ENCODE peak calls at places on chromosomes 7 and 10, in eight cellular contexts. One of them, this sample, is unnamed.

GRCh38 chr10:69952801-69953200 is 99.8 kb upstream of the MACROH2A2 start:
- DNase-seq in CD4-positive, alpha-beta T cell: no peak
- DNase-seq in nephron progenitor cell: no peak
- DNase-seq in tibial artery: no peak
- DNase-seq in B cell: no peak
- DNase-seq in BJ: no peak
- DNase-seq in cardiac fibroblast: no peak
- DNase-seq in chondrocyte: no peak
- DNase-seq in this sample: no peak

GRCh38 chr7:79298145-79298760 is 155.2 kb downstream of the MAGI2 start:
- DNase-seq in CD4-positive, alpha-beta T cell: no peak
- DNase-seq in nephron progenitor cell: peak
- DNase-seq in tibial artery: no peak
- DNase-seq in B cell: no peak
- DNase-seq in BJ: peak
- DNase-seq in cardiac fibroblast: peak
- DNase-seq in chondrocyte: no peak
- DNase-seq in this sample: peak

GRCh38 chr10:34710391-34710751 is 104.7 kb downstream of the PARD3 start:
- DNase-seq in CD4-positive, alpha-beta T cell: no peak
- DNase-seq in nephron progenitor cell: no peak
- DNase-seq in tibial artery: peak
- DNase-seq in B cell: no peak
- DNase-seq in BJ: no peak
- DNase-seq in cardiac fibroblast: peak
- DNase-seq in chondrocyte: no peak
- DNase-seq in this sample: no peak

GRCh38 chr7:131123991-131124629 is 203.6 kb upstream of the MKLN1 start:
- DNase-seq in CD4-positive, alpha-beta T cell: no peak
- DNase-seq in nephron progenitor cell: no peak
- DNase-seq in tibial artery: no peak
- DNase-seq in B cell: peak
- DNase-seq in BJ: no peak
- DNase-seq in cardiac fibroblast: no peak
- DNase-seq in chondrocyte: no peak
- DNase-seq in this sample: peak

GRCh38 chr7:139362302-139362701 is 2.6 kb downstream of the LUC7L2 start:
- DNase-seq in CD4-positive, alpha-beta T cell: no peak
- DNase-seq in nephron progenitor cell: no peak
- DNase-seq in tibial artery: no peak
- DNase-seq in B cell: no peak
- DNase-seq in BJ: no peak
- DNase-seq in cardiac fibroblast: no peak
- DNase-seq in chondrocyte: no peak
- DNase-seq in this sample: no peak

GRCh38 chr7:77415822-77416620 is at the start of gene GSAP:
- DNase-seq in CD4-positive, alpha-beta T cell: peak
- DNase-seq in nephron progenitor cell: peak
- DNase-seq in tibial artery: peak
- DNase-seq in B cell: peak
- DNase-seq in BJ: no peak
- DNase-seq in cardiac fibroblast: peak
- DNase-seq in chondrocyte: no peak
- DNase-seq in this sample: peak

GRCh38 chr10:690227-691161 is 1.0 kb upstream of the DIP2C start:
- DNase-seq in CD4-positive, alpha-beta T cell: no peak
- DNase-seq in nephron progenitor cell: no peak
- DNase-seq in tibial artery: no peak
- DNase-seq in B cell: no peak
- DNase-seq in BJ: no peak
- DNase-seq in cardiac fibroblast: no peak
- DNase-seq in chondrocyte: peak
- DNase-seq in this sample: no peak

GRCh38 chr7:26379711-26380110 is 88.0 kb downstream of the SNX10 start:
- DNase-seq in CD4-positive, alpha-beta T cell: no peak
- DNase-seq in nephron progenitor cell: no peak
- DNase-seq in tibial artery: no peak
- DNase-seq in B cell: no peak
- DNase-seq in BJ: no peak
- DNase-seq in cardiac fibroblast: no peak
- DNase-seq in chondrocyte: no peak
- DNase-seq in this sample: no peak

GRCh38 chr7:2928613-2929311 is 84.7 kb upstream of the GNA12 start:
- DNase-seq in CD4-positive, alpha-beta T cell: no peak
- DNase-seq in nephron progenitor cell: no peak
- DNase-seq in tibial artery: no peak
- DNase-seq in B cell: no peak
- DNase-seq in BJ: no peak
- DNase-seq in cardiac fibroblast: no peak
- DNase-seq in chondrocyte: peak
- DNase-seq in this sample: no peak

GRCh38 chr7:75559355-75559986 is 67.4 kb downstream of the SPDYE5 start:
- DNase-seq in CD4-positive, alpha-beta T cell: no peak
- DNase-seq in nephron progenitor cell: peak
- DNase-seq in tibial artery: no peak
- DNase-seq in B cell: no peak
- DNase-seq in BJ: no peak
- DNase-seq in cardiac fibroblast: no peak
- DNase-seq in chondrocyte: no peak
- DNase-seq in this sample: no peak

GRCh38 chr10:71661942-71662341 is 57.6 kb downstream of the C10orf105 start:
- DNase-seq in CD4-positive, alpha-beta T cell: no peak
- DNase-seq in nephron progenitor cell: no peak
- DNase-seq in tibial artery: no peak
- DNase-seq in B cell: no peak
- DNase-seq in BJ: no peak
- DNase-seq in cardiac fibroblast: no peak
- DNase-seq in chondrocyte: no peak
- DNase-seq in this sample: no peak

GRCh38 chr10:71213761-71214440 is 1.5 kb downstream of the UNC5B start:
- DNase-seq in CD4-positive, alpha-beta T cell: no peak
- DNase-seq in nephron progenitor cell: peak
- DNase-seq in tibial artery: peak
- DNase-seq in B cell: no peak
- DNase-seq in BJ: peak
- DNase-seq in cardiac fibroblast: peak
- DNase-seq in chondrocyte: no peak
- DNase-seq in this sample: peak

GRCh38 chr7:40644454-40645188 is 509.8 kb downstream of the SUGCT start:
- DNase-seq in CD4-positive, alpha-beta T cell: no peak
- DNase-seq in nephron progenitor cell: no peak
- DNase-seq in tibial artery: no peak
- DNase-seq in B cell: no peak
- DNase-seq in BJ: no peak
- DNase-seq in cardiac fibroblast: no peak
- DNase-seq in chondrocyte: no peak
- DNase-seq in this sample: no peak

GRCh38 chr10:48800283-48800675 is 115.6 kb downstream of the WDFY4 start:
- DNase-seq in CD4-positive, alpha-beta T cell: no peak
- DNase-seq in nephron progenitor cell: no peak
- DNase-seq in tibial artery: no peak
- DNase-seq in B cell: no peak
- DNase-seq in BJ: no peak
- DNase-seq in cardiac fibroblast: no peak
- DNase-seq in chondrocyte: no peak
- DNase-seq in this sample: peak

GRCh38 chr7:42502022-42502421 is 265.0 kb upstream of the GLI3 start:
- DNase-seq in CD4-positive, alpha-beta T cell: no peak
- DNase-seq in nephron progenitor cell: no peak
- DNase-seq in tibial artery: no peak
- DNase-seq in B cell: no peak
- DNase-seq in BJ: no peak
- DNase-seq in cardiac fibroblast: no peak
- DNase-seq in chondrocyte: no peak
- DNase-seq in this sample: no peak

GRCh38 chr7:53325061-53325460 is 289.6 kb downstream of the POM121L12 start:
- DNase-seq in CD4-positive, alpha-beta T cell: no peak
- DNase-seq in nephron progenitor cell: no peak
- DNase-seq in tibial artery: no peak
- DNase-seq in B cell: no peak
- DNase-seq in BJ: no peak
- DNase-seq in cardiac fibroblast: no peak
- DNase-seq in chondrocyte: no peak
- DNase-seq in this sample: no peak

GRCh38 chr10:96402417-96403305 is 43.9 kb upstream of the OPALIN start:
- DNase-seq in CD4-positive, alpha-beta T cell: no peak
- DNase-seq in nephron progenitor cell: no peak
- DNase-seq in tibial artery: no peak
- DNase-seq in B cell: no peak
- DNase-seq in BJ: no peak
- DNase-seq in cardiac fibroblast: no peak
- DNase-seq in chondrocyte: no peak
- DNase-seq in this sample: no peak

GRCh38 chr7:151060113-151060415 is 675 bp downstream of the SLC4A2 start:
- DNase-seq in CD4-positive, alpha-beta T cell: no peak
- DNase-seq in nephron progenitor cell: no peak
- DNase-seq in tibial artery: no peak
- DNase-seq in B cell: no peak
- DNase-seq in BJ: no peak
- DNase-seq in cardiac fibroblast: no peak
- DNase-seq in chondrocyte: no peak
- DNase-seq in this sample: no peak

GRCh38 chr7:151058766-151059361 is 525 bp upstream of the SLC4A2 start:
- DNase-seq in CD4-positive, alpha-beta T cell: no peak
- DNase-seq in nephron progenitor cell: no peak
- DNase-seq in tibial artery: no peak
- DNase-seq in B cell: no peak
- DNase-seq in BJ: no peak
- DNase-seq in cardiac fibroblast: peak
- DNase-seq in chondrocyte: no peak
- DNase-seq in this sample: peak

GRCh38 chr7:151057989-151058765 is 480 bp upstream of the CDK5 start:
- DNase-seq in CD4-positive, alpha-beta T cell: peak
- DNase-seq in nephron progenitor cell: peak
- DNase-seq in tibial artery: peak
- DNase-seq in B cell: peak
- DNase-seq in BJ: peak
- DNase-seq in cardiac fibroblast: peak
- DNase-seq in chondrocyte: peak
- DNase-seq in this sample: peak

GRCh38 chr7:151060416-151061234 is 1.2 kb downstream of the SLC4A2 start:
- DNase-seq in CD4-positive, alpha-beta T cell: no peak
- DNase-seq in nephron progenitor cell: no peak
- DNase-seq in tibial artery: no peak
- DNase-seq in B cell: no peak
- DNase-seq in BJ: no peak
- DNase-seq in cardiac fibroblast: peak
- DNase-seq in chondrocyte: no peak
- DNase-seq in this sample: no peak

GRCh38 chr7:151059362-151060112 is at the start of gene SLC4A2:
- DNase-seq in CD4-positive, alpha-beta T cell: peak
- DNase-seq in nephron progenitor cell: peak
- DNase-seq in tibial artery: peak
- DNase-seq in B cell: peak
- DNase-seq in BJ: no peak
- DNase-seq in cardiac fibroblast: peak
- DNase-seq in chondrocyte: no peak
- DNase-seq in this sample: peak
- TF ChIP-seq CTCF in CD4-positive, alpha-beta T cell: peak
- TF ChIP-seq CTCF in nephron progenitor cell: peak
- TF ChIP-seq CTCF in tibial artery: peak
- TF ChIP-seq CTCF in B cell: peak
- TF ChIP-seq CTCF in BJ: peak
- TF ChIP-seq CTCF in cardiac fibroblast: peak
- TF ChIP-seq CTCF in chondrocyte: peak
- TF ChIP-seq CTCF in this sample: peak

GRCh38 chr10:27794157-27794556 is 48.5 kb upstream of the MKX start:
- DNase-seq in CD4-positive, alpha-beta T cell: no peak
- DNase-seq in nephron progenitor cell: peak
- DNase-seq in tibial artery: no peak
- DNase-seq in B cell: no peak
- DNase-seq in BJ: no peak
- DNase-seq in cardiac fibroblast: peak
- DNase-seq in chondrocyte: no peak
- DNase-seq in this sample: no peak
- TF ChIP-seq CTCF in CD4-positive, alpha-beta T cell: no peak
- TF ChIP-seq CTCF in nephron progenitor cell: no peak
- TF ChIP-seq CTCF in tibial artery: no peak
- TF ChIP-seq CTCF in B cell: no peak
- TF ChIP-seq CTCF in BJ: no peak
- TF ChIP-seq CTCF in cardiac fibroblast: no peak
- TF ChIP-seq CTCF in chondrocyte: peak
- TF ChIP-seq CTCF in this sample: no peak

GRCh38 chr10:3222068-3222467 is 49.5 kb upstream of the PITRM1 start:
- DNase-seq in CD4-positive, alpha-beta T cell: no peak
- DNase-seq in nephron progenitor cell: no peak
- DNase-seq in tibial artery: no peak
- DNase-seq in B cell: no peak
- DNase-seq in BJ: no peak
- DNase-seq in cardiac fibroblast: no peak
- DNase-seq in chondrocyte: no peak
- DNase-seq in this sample: no peak
- TF ChIP-seq CTCF in CD4-positive, alpha-beta T cell: no peak
- TF ChIP-seq CTCF in nephron progenitor cell: peak
- TF ChIP-seq CTCF in tibial artery: no peak
- TF ChIP-seq CTCF in B cell: no peak
- TF ChIP-seq CTCF in BJ: no peak
- TF ChIP-seq CTCF in cardiac fibroblast: peak
- TF ChIP-seq CTCF in chondrocyte: peak
- TF ChIP-seq CTCF in this sample: no peak

GRCh38 chr10:25451401-25451800 is 276.6 kb downstream of the GPR158 start:
- DNase-seq in CD4-positive, alpha-beta T cell: no peak
- DNase-seq in nephron progenitor cell: no peak
- DNase-seq in tibial artery: no peak
- DNase-seq in B cell: no peak
- DNase-seq in BJ: no peak
- DNase-seq in cardiac fibroblast: peak
- DNase-seq in chondrocyte: no peak
- DNase-seq in this sample: no peak

GRCh38 chr10:25453619-25454018 is 278.8 kb downstream of the GPR158 start:
- DNase-seq in CD4-positive, alpha-beta T cell: no peak
- DNase-seq in nephron progenitor cell: no peak
- DNase-seq in tibial artery: no peak
- DNase-seq in B cell: no peak
- DNase-seq in BJ: no peak
- DNase-seq in cardiac fibroblast: no peak
- DNase-seq in chondrocyte: no peak
- DNase-seq in this sample: no peak

GRCh38 chr10:25457552-25457951 is 282.8 kb downstream of the GPR158 start:
- DNase-seq in CD4-positive, alpha-beta T cell: no peak
- DNase-seq in nephron progenitor cell: no peak
- DNase-seq in tibial artery: no peak
- DNase-seq in B cell: no peak
- DNase-seq in BJ: no peak
- DNase-seq in cardiac fibroblast: peak
- DNase-seq in chondrocyte: no peak
- DNase-seq in this sample: no peak

DNA sequence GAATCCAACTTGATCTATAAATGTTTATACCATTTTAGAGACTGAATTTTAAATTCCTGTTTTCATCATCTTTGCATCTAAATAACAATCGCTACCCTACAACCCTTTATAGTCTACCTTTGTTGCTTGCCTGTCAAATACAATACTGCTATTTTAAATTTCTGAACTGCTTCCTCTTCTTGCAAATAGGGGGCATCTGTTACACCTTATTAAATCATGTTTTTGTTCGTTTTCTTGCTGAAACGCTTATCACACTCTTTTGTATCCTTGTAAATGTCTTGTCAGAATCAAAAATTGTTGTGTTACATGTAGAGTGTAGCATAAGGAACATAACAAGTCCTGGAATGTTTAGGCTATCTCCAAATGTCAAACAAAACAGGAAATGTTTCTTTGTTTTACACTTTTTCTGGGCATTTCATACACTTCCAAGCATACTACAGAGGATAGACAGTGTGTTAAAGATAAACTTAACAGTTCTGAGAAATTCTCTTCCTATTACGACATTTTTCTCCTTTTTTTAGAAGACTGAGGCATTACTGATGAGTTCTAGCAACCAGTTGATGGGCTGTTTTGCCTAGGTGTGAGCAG is 281.3 kb downstream of the GPR158 start:
- DNase-seq in CD4-positive, alpha-beta T cell: no peak
- DNase-seq in nephron progenitor cell: no peak
- DNase-seq in tibial artery: no peak
- DNase-seq in B cell: no peak
- DNase-seq in BJ: no peak
- DNase-seq in cardiac fibroblast: peak
- DNase-seq in chondrocyte: no peak
- DNase-seq in this sample: no peak
- TF ChIP-seq CTCF in CD4-positive, alpha-beta T cell: no peak
- TF ChIP-seq CTCF in nephron progenitor cell: no peak
- TF ChIP-seq CTCF in tibial artery: no peak
- TF ChIP-seq CTCF in B cell: no peak
- TF ChIP-seq CTCF in BJ: no peak
- TF ChIP-seq CTCF in cardiac fibroblast: no peak
- TF ChIP-seq CTCF in chondrocyte: no peak
- TF ChIP-seq CTCF in this sample: no peak